ENCODE peak calls at places on chromosomes 1 and 21, in seven cellular contexts. F is H1, T is HepG2, S is GM12878, P is K562, Q is SK-N-SH, H is HCT116. Y is an unnamed sample.

GRCh38 chr1:211708006-211708405 is 32.6 kb upstream of the NEK2 start:
- DNase-seq in F (no peak), T (no peak), S (no peak), P (no peak), Q (no peak), H (no peak), Y (no peak)

GRCh38 chr1:78630600-78630999 is 10.4 kb downstream of the IFI44L start:
- DNase-seq in F (no peak), T (no peak), S (no peak), P (no peak), Q (no peak), H (no peak), Y (no peak)

GRCh38 chr1:18957532-18958295 is 1.2 kb upstream of the IFFO2 start:
- DNase-seq in F (no peak), T (peak; percentile 70), S (no peak), P (no peak), Q (no peak), H (no peak), Y (peak; percentile 62)

GRCh38 chr1:225844236-225845061 is 34.5 kb downstream of the EPHX1 start:
- DNase-seq in F (no peak), T (no peak), S (no peak), P (no peak), Q (no peak), H (no peak), Y (no peak)

GRCh38 chr21:43272591-43272990 is 103.8 kb downstream of the CRYAA start:
- DNase-seq in F (no peak), T (no peak), S (no peak), P (no peak), Q (no peak), H (no peak), Y (no peak)

GRCh38 chr1:2821970-2822620 is 20.6 kb upstream of the TTC34 start:
- DNase-seq in F (peak; percentile 43), T (no peak), S (no peak), P (peak; percentile 34), Q (peak; percentile 82), H (no peak), Y (peak; percentile 41)

GRCh38 chr1:15408890-15409399 is 743 bp upstream of the EFHD2 start:
- DNase-seq in F (peak; percentile 75), T (no peak), S (no peak), P (no peak), Q (no peak), H (no peak), Y (no peak)

GRCh38 chr1:201423655-201424610 is 2.4 kb upstream of the TNNI1 start:
- DNase-seq in F (no peak), T (no peak), S (no peak), P (no peak), Q (no peak), H (no peak), Y (no peak)

GRCh38 chr1:2322593-2323295 is 68.6 kb downstream of the MORN1 start:
- DNase-seq in F (no peak), T (no peak), S (no peak), P (no peak), Q (no peak), H (no peak), Y (no peak)

GRCh38 chr1:99935534-99935933 is 34.3 kb upstream of the SLC35A3 start:
- DNase-seq in F (no peak), T (no peak), S (no peak), P (no peak), Q (no peak), H (no peak), Y (no peak)

GRCh38 chr1:206676499-206676898 is 8.2 kb upstream of the MAPKAPK2 start:
- DNase-seq in F (no peak), T (no peak), S (no peak), P (no peak), Q (no peak), H (no peak), Y (no peak)

GRCh38 chr1:115179397-115179835 is 90.1 kb upstream of the TSPAN2 start:
- DNase-seq in F (no peak), T (peak; percentile 38), S (no peak), P (peak; percentile 82), Q (no peak), H (peak; percentile 81), Y (no peak)

GRCh38 chr1:50425376-50426107 is 2.3 kb upstream of the DMRTA2 start:
- DNase-seq in F (peak; percentile 60), T (no peak), S (no peak), P (no peak), Q (peak; percentile 68), H (no peak), Y (no peak)

GRCh38 chr1:116465845-116466685 is 93.0 kb downstream of the ATP1A1 start:
- DNase-seq in F (no peak), T (peak; percentile 93), S (no peak), P (no peak), Q (no peak), H (no peak), Y (no peak)

GRCh38 chr1:67719329-67720196 is 34.6 kb downstream of the GADD45A start:
- DNase-seq in F (no peak), T (no peak), S (no peak), P (no peak), Q (no peak), H (no peak), Y (no peak)

GRCh38 chr1:19505694-19506457 is 20.5 kb upstream of the CAPZB start:
- DNase-seq in F (no peak), T (no peak), S (peak; percentile 8), P (no peak), Q (no peak), H (no peak), Y (no peak)

GRCh38 chr1:160205974-160206369 is 788 bp downstream of the PEA15 start:
- DNase-seq in F (no peak), T (no peak), S (no peak), P (peak; percentile 62), Q (peak; percentile 61), H (peak; percentile 10), Y (no peak)

GRCh38 chr1:173424786-173425407 is 52.2 kb upstream of the PRDX6 start:
- DNase-seq in F (peak; percentile 2), T (no peak), S (no peak), P (no peak), Q (no peak), H (no peak), Y (no peak)

GRCh38 chr1:84692391-84692790 is 2.1 kb upstream of the SSX2IP start:
- DNase-seq in F (no peak), T (no peak), S (no peak), P (peak; percentile 16), Q (no peak), H (no peak), Y (no peak)

GRCh38 chr1:114154146-114154962 is 685 bp upstream of the SYT6 start:
- DNase-seq in F (peak; percentile 85), T (no peak), S (no peak), P (peak; percentile 11), Q (peak; percentile 66), H (no peak), Y (no peak)
- TF ChIP-seq JUND in F (no peak), T (no peak), S (no peak), P (no peak), Q (no peak), H (no peak), Y (no peak)

GRCh38 chr1:177849130-177849529 is 120.7 kb downstream of the SEC16B start:
- DNase-seq in F (no peak), T (no peak), S (no peak), P (no peak), Q (no peak), H (no peak), Y (no peak)
- TF ChIP-seq JUND in F (no peak), T (no peak), S (no peak), P (no peak), Q (no peak), H (no peak), Y (no peak)

GRCh38 chr1:151710187-151710586 is 6.4 kb downstream of the CELF3 start:
- DNase-seq in F (peak; percentile 75), T (no peak), S (no peak), P (peak; percentile 79), Q (peak; percentile 94), H (no peak), Y (peak; percentile 43)
- TF ChIP-seq JUND in F (peak; percentile 90), T (no peak), S (no peak), P (peak; percentile 86), Q (no peak), H (no peak), Y (no peak)

GRCh38 chr1:155184835-155185782 is 11.5 kb downstream of the TRIM46 start:
- DNase-seq in F (no peak), T (no peak), S (peak; percentile 72), P (no peak), Q (peak; percentile 71), H (no peak), Y (peak; percentile 67)
- TF ChIP-seq JUND in F (no peak), T (no peak), S (no peak), P (no peak), Q (no peak), H (no peak), Y (no peak)